ENCODE peak calls at places on chromosomes 7 and 10, in eight cellular contexts. G is prostate gland; Q is CD8-positive, alpha-beta T cell; M is AG09309; B is endothelial cell of umbilical vein; U is psoas muscle; F is A549; O is Panc1. H is an unnamed sample.

GRCh38 chr10:2928219-2928840 is 139.0 kb upstream of the PFKP start:
- DNase-seq in F (peak), B (peak), M (no peak), O (peak), G (peak), U (peak), Q (peak), H (no peak)

GRCh38 chr7:20140278-20141058 is 76.7 kb downstream of the MACC1 start:
- DNase-seq in B (no peak), M (no peak), F (no peak), U (no peak), G (no peak), O (no peak), Q (no peak), H (no peak)

GRCh38 chr10:43214956-43215561 is 51.8 kb downstream of the RASGEF1A start:
- DNase-seq in Q (no peak), B (no peak), M (no peak), F (no peak), G (no peak), U (peak), O (no peak), H (no peak)

GRCh38 chr10:66349076-66349475 is 576.8 kb upstream of the LRRTM3 start:
- DNase-seq in O (no peak), B (no peak), G (no peak), F (no peak), U (no peak), Q (no peak), M (no peak), H (no peak)

GRCh38 chr10:44460499-44460898 is 75.6 kb upstream of the CXCL12 start:
- DNase-seq in G (no peak), B (no peak), O (no peak), Q (no peak), U (no peak), M (no peak), F (no peak), H (no peak)

GRCh38 chr7:18530224-18531179 is 35.0 kb downstream of the HDAC9 start:
- DNase-seq in G (no peak), M (no peak), B (peak), U (no peak), O (no peak), F (no peak), Q (no peak), H (no peak)

GRCh38 chr7:79548616-79549206 is 95.2 kb upstream of the MAGI2 start:
- DNase-seq in M (no peak), B (no peak), U (no peak), G (no peak), O (no peak), Q (no peak), F (no peak), H (no peak)

GRCh38 chr10:69636626-69637550 is 6.8 kb downstream of the FAM241B start:
- DNase-seq in Q (peak), U (no peak), G (peak), M (no peak), F (peak), B (no peak), O (no peak), H (peak)

GRCh38 chr7:46301677-46302076 is 380.6 kb upstream of the IGFBP3 start:
- DNase-seq in F (no peak), U (no peak), B (no peak), O (no peak), Q (no peak), G (no peak), M (no peak), H (no peak)

GRCh38 chr10:122199070-122199469 is 72.0 kb upstream of the BTBD16 start:
- DNase-seq in Q (no peak), M (no peak), G (no peak), B (no peak), O (no peak), F (no peak), U (no peak), H (no peak)

GRCh38 chr10:103636996-103637395 is 143.5 kb downstream of the NEURL1 start:
- DNase-seq in B (no peak), F (no peak), G (no peak), M (no peak), U (no peak), Q (no peak), O (no peak), H (no peak)

GRCh38 chr10:107728807-107729206 is 564.3 kb upstream of the SORCS1 start:
- DNase-seq in Q (no peak), O (no peak), U (no peak), B (no peak), G (no peak), M (no peak), F (no peak), H (no peak)

GRCh38 chr10:106547047-106547635 is 617.4 kb downstream of the SORCS1 start:
- DNase-seq in F (no peak), G (no peak), B (no peak), U (no peak), Q (no peak), O (no peak), M (no peak), H (no peak)

GRCh38 chr10:22620140-22620857 is 94.1 kb downstream of the PIP4K2A start:
- DNase-seq in U (peak), O (peak), Q (no peak), G (no peak), M (peak), B (peak), F (peak), H (peak)

GRCh38 chr7:36400606-36401005 is 10.9 kb downstream of the ANLN start:
- DNase-seq in Q (no peak), U (no peak), O (no peak), F (no peak), G (no peak), M (no peak), B (no peak), H (no peak)

GRCh38 chr7:8365499-8366110 is 67.8 kb upstream of the NXPH1 start:
- DNase-seq in O (peak), Q (no peak), G (no peak), U (no peak), B (no peak), M (no peak), F (no peak), H (no peak)

GRCh38 chr7:16747095-16747494 is 6.5 kb upstream of the TSPAN13 start:
- DNase-seq in U (no peak), M (no peak), B (no peak), Q (no peak), F (no peak), O (no peak), G (no peak), H (no peak)

GRCh38 chr7:2001601-2002442 is 230.9 kb downstream of the MAD1L1 start:
- DNase-seq in G (no peak), M (no peak), F (no peak), B (no peak), O (no peak), U (peak), Q (no peak), H (no peak)

GRCh38 chr10:94546616-94547175 is 1.1 kb downstream of the HELLS start:
- DNase-seq in F (peak), O (peak), U (no peak), B (peak), Q (no peak), G (no peak), M (no peak), H (no peak)

GRCh38 chr7:50867048-50867383 is 84.3 kb upstream of the GRB10 start:
- DNase-seq in B (no peak), F (no peak), U (no peak), Q (no peak), O (no peak), G (no peak), M (no peak), H (no peak)

GRCh38 chr10:100364735-100365391 is 17.8 kb downstream of the SCD start:
- DNase-seq in G (peak), U (peak), F (peak), M (peak), O (peak), B (peak), Q (no peak), H (peak)

GRCh38 chr7:147013820-147014219 is 897.2 kb downstream of the CNTNAP2 start:
- DNase-seq in B (no peak), F (no peak), O (no peak), M (no peak), U (no peak), G (no peak), Q (no peak), H (no peak)

GRCh38 chr10:133032231-133032630 is 55.5 kb upstream of the ADGRA1 start:
- DNase-seq in B (no peak), O (no peak), Q (no peak), U (no peak), G (no peak), M (no peak), F (no peak), H (no peak)

GRCh38 chr7:107077699-107078516 is 33.4 kb downstream of the PRKAR2B start:
- DNase-seq in U (no peak), M (no peak), G (no peak), Q (no peak), O (no peak), F (no peak), B (no peak), H (no peak)

GRCh38 chr7:12570529-12571461 is at the start of gene SCIN:
- DNase-seq in G (peak), O (no peak), F (peak), M (no peak), B (peak), Q (no peak), U (peak), H (peak)

GRCh38 chr7:11690395-11690794 is 141.6 kb downstream of the THSD7A start:
- DNase-seq in M (no peak), B (no peak), F (no peak), U (no peak), O (no peak), Q (no peak), G (no peak), H (no peak)

GRCh38 chr10:46106410-46107255 is 60.6 kb upstream of the MSMB start:
- DNase-seq in F (peak), O (no peak), Q (peak), B (peak), U (peak), M (no peak), G (peak), H (peak)

GRCh38 chr10:8338177-8338766 is 283.8 kb downstream of the GATA3 start:
- DNase-seq in Q (no peak), O (no peak), B (no peak), U (no peak), M (no peak), G (no peak), F (no peak), H (no peak)

GRCh38 chr10:8967004-8967530 is 912.6 kb downstream of the GATA3 start:
- DNase-seq in F (no peak), U (no peak), B (no peak), G (no peak), O (no peak), Q (no peak), M (no peak), H (no peak)

GRCh38 chr10:129622736-129623135 is 155.7 kb downstream of the MGMT start:
- DNase-seq in U (no peak), M (no peak), G (no peak), O (no peak), Q (no peak), B (no peak), F (no peak), H (no peak)

GRCh38 chr10:80413152-80413996 is 5.0 kb downstream of the PRXL2A start:
- DNase-seq in F (no peak), B (peak), O (no peak), Q (no peak), G (peak), M (no peak), U (no peak), H (no peak)

GRCh38 chr7:157816086-157816485 is 479.3 kb downstream of the DNAJB6 start:
- DNase-seq in F (no peak), B (no peak), O (no peak), Q (no peak), G (no peak), M (no peak), U (peak), H (no peak)

GRCh38 chr7:105387621-105388372 is 924 bp downstream of the SRPK2 start:
- DNase-seq in F (peak), G (peak), Q (peak), U (peak), M (no peak), B (peak), O (no peak), H (peak)

GRCh38 chr7:1610678-1611302 is 41.0 kb upstream of the PSMG3 start:
- DNase-seq in G (no peak), U (no peak), O (no peak), F (no peak), Q (no peak), M (no peak), B (no peak), H (no peak)

GRCh38 chr7:47380325-47381131 is 201.4 kb downstream of the TNS3 start:
- DNase-seq in B (no peak), Q (no peak), F (no peak), G (no peak), O (no peak), M (no peak), U (no peak), H (no peak)

GRCh38 chr7:107659666-107660065 is 962 bp upstream of the SLC26A4 start:
- DNase-seq in U (no peak), O (peak), Q (no peak), B (no peak), G (no peak), F (no peak), M (peak), H (no peak)

GRCh38 chr10:15642095-15642494 is 77.6 kb downstream of the ITGA8 start:
- DNase-seq in M (no peak), U (no peak), O (no peak), B (peak), F (no peak), G (no peak), Q (no peak), H (no peak)

GRCh38 chr7:44881066-44881600 is 4.2 kb downstream of the PURB start:
- DNase-seq in Q (no peak), M (no peak), G (no peak), U (no peak), B (peak), F (no peak), O (no peak), H (no peak)
- H3K4me3 ChIP-seq in Q (no peak), M (no peak), G (no peak), U (peak), B (no peak), F (peak), O (peak), H (peak)

GRCh38 chr7:67311901-67312300 is 315.3 kb downstream of the TYW1 start:
- DNase-seq in O (no peak), Q (no peak), M (peak), U (no peak), F (no peak), G (no peak), B (no peak), H (no peak)

DNA sequence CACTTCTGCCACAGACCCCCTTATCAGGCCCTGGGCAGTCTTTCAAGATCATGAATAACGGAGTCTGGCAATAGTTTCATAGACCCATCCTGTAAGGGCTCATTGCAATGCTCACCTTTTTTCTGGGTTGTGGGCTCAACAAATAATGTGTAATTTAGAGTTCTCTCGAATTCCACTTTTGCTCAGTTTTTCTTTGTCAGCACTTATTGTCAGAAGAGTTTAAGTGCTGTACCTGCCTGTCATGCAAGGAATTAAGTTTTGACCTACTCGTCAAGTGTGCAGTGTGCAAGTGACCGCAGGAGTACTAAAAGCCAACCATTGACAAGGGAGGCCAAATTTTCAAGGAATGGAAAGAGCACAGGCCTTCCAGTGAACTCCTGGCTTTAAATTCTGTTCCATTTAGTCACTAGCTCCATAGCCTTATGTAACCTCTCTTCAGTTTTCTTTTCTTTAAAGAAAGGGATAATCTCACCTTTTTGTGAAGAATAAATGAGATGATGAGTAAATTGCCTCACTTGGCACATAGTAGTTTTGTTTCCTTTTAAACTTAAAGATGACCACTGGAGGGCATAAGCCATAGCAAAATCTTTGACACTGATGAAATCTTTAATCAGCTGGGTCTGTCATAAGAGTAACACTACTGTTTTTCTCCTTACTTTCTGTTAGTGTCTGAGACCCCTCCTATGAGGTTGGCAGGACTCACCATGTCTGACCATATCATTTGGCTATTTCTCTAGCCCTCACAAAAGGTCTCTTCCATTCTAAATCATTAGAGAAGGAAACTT is 313.3 kb downstream of the TYW1 start:
- DNase-seq in F (no peak), Q (no peak), G (no peak), U (no peak), O (no peak), B (no peak), M (no peak), H (no peak)
- TF ChIP-seq CTCF in F (no peak), Q (no peak), G (no peak), U (no peak), O (no peak), B (no peak), M (no peak), H (no peak)

DNA sequence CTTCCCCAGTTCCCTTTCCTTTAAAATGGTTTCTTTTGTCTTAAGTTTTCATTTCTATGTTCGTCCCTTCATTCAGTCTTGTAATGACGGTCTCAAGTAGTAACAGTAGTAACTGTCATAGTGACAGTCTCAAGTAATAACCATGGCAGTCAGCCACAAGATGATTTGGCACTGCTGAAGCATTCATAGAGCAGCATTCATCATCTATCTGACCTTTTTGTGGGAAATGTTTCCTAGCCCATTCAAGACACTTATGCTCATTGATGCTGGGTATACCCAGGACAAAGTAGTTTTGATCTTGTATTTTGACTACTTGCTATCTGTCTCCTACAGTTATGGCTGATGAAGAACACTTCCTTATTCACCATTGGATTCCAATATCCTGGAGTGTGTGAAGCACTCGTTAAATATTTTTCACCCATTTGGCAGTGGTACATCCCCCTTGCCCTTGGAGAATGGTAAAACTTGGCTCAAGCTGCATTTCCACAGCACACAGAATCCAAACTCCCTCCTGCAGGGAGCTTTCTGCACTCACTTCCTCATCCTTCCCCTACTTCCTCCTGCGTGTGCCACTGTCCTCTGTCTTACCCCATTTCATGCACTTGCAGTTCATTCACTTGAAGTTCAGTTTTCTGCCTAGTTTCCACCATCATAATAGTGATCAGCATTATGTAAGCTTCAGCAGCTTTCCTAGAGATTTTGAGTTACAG is 19.0 kb downstream of the GIMAP4 start:
- DNase-seq in M (no peak), F (no peak), G (no peak), Q (no peak), O (no peak), U (no peak), B (no peak), H (no peak)
- H3K4me3 ChIP-seq in M (no peak), F (no peak), G (no peak), Q (no peak), O (no peak), U (no peak), B (no peak), H (no peak)

DNA sequence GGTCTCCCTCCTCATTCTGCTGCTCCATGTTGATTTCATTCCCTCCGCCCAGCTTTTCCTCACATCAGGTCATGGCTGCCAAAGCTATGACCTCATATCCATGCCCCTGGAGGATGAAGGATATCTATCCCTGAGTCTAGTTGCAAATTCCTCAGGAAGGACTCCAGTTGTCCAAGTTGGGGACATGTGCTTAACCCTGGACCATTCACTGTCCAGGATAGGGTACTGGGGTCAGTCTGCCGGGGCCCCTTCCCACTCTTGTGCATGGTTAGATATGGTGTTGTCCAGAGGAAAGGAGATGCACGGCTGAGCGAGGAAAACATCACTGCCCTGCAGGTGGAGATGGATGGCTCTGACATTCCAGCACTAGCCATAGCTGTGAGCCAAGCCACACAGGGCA is 51.9 kb upstream of the COMTD1 start:
- DNase-seq in Q (no peak), O (no peak), U (no peak), G (no peak), M (no peak), F (no peak), B (no peak), H (no peak)
- TF ChIP-seq CTCF in Q (no peak), O (no peak), U (no peak), G (no peak), M (no peak), F (no peak), B (no peak), H (no peak)

GRCh38 chr7:143384741-143385631 is 3.8 kb downstream of the ZYX start:
- DNase-seq in U (no peak), G (no peak), Q (no peak), F (no peak), O (no peak), B (no peak), M (no peak), H (no peak)
- H3K4me3 ChIP-seq in U (peak), G (no peak), Q (no peak), F (no peak), O (peak), B (no peak), M (peak), H (peak)

GRCh38 chr7:42642699-42643098 is 269.2 kb downstream of the C7orf25 start:
- DNase-seq in G (no peak), M (no peak), U (no peak), B (no peak), O (no peak), Q (no peak), F (no peak), H (no peak)

GRCh38 chr7:42645906-42646305 is 266.0 kb downstream of the C7orf25 start:
- DNase-seq in M (no peak), B (no peak), G (no peak), F (no peak), O (no peak), Q (no peak), U (no peak), H (no peak)

DNA sequence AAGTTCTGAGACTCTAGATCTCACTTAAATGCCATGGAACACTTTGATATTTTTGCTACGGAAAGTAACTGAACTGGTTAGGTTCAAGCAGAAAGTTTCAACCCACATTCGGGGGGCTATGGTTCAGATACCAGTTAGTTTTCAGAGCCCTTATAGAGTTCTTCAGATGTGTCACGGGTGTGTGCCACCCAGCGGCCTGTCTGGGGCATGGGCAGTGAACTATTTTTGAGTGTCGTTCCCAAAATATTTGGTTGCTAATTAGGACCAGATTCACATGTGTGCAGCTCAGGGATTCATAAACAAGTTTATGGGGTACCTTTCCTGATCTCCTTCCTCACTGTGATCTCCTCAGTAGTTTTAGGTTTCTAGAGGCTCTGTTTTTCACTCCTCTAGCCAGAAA is 271.9 kb downstream of the C7orf25 start:
- DNase-seq in F (no peak), B (no peak), O (no peak), U (no peak), M (no peak), Q (no peak), G (no peak), H (no peak)
- TF ChIP-seq CTCF in F (no peak), B (no peak), O (peak), U (no peak), M (peak), Q (no peak), G (no peak), H (no peak)